ENCODE peak calls at places on chromosome 11, in five cellular contexts. K, B, M, C and L are unnamed samples.

GRCh38 chr11:13090228-13090708 is 81.2 kb downstream of the RASSF10 start:
- DNase-seq in K (no peak), B (no peak), M (no peak), C (no peak), L (no peak)

GRCh38 chr11:1205121-1205986 is 17.5 kb upstream of the MUC5B start:
- DNase-seq in K (no peak), B (peak; percentile 50), M (no peak), C (peak; percentile 8), L (no peak)

GRCh38 chr11:43975631-43976030 is 33.2 kb downstream of the C11orf96 start:
- DNase-seq in K (no peak), B (no peak), M (no peak), C (no peak), L (no peak)

GRCh38 chr11:61853698-61854169 is 25.6 kb downstream of the FADS2 start:
- DNase-seq in K (no peak), B (no peak), M (no peak), C (no peak), L (no peak)

GRCh38 chr11:69941546-69942332 is 122.5 kb upstream of the FGF3 start:
- DNase-seq in K (no peak), B (no peak), M (no peak), C (no peak), L (no peak)

GRCh38 chr11:9565822-9566560 is 7.5 kb upstream of the WEE1 start:
- DNase-seq in K (no peak), B (no peak), M (no peak), C (peak; percentile 86), L (no peak)

GRCh38 chr11:128463386-128463829 is 124.0 kb downstream of the ETS1 start:
- DNase-seq in K (no peak), B (no peak), M (no peak), C (peak; percentile 52), L (no peak)

GRCh38 chr11:62127941-62128770 is 4.3 kb downstream of the INCENP start:
- DNase-seq in K (no peak), B (no peak), M (no peak), C (no peak), L (no peak)

GRCh38 chr11:113373306-113373705 is 14.3 kb upstream of the ANKK1 start:
- DNase-seq in K (no peak), B (no peak), M (no peak), C (peak; percentile 52), L (no peak)